ENCODE peak calls at places on chromosomes 12 and 14, in seven cellular contexts. X is left ventricle myocardium inferior, P is transverse colon, Z is neural progenitor cell, F is tibial artery, Q is HCT116, L is MM.1S. T is an unnamed sample. For H3K27me3, the result is how much of the 10 kb centered on the place peaks cover.

GRCh38 chr12:84803661-84804060 is 108.9 kb downstream of the SLC6A15 start:
- DNase-seq in F (no peak), Q (no peak), P (no peak), L (no peak), Z (no peak), X (no peak), T (no peak)

GRCh38 chr12:34106172-34106571 is 83.9 kb downstream of the ALG10 start:
- DNase-seq in L (no peak), Q (no peak), F (no peak), Z (no peak), P (no peak), X (no peak), T (no peak)

GRCh38 chr14:86334355-86334754 is 804.4 kb downstream of the FLRT2 start:
- DNase-seq in F (no peak), P (no peak), Q (no peak), L (no peak), Z (no peak), X (no peak), T (no peak)

GRCh38 chr12:57517187-57517586 is 3.1 kb downstream of the DDIT3 start:
- DNase-seq in Q (no peak), X (no peak), F (no peak), P (no peak), L (no peak), Z (no peak), T (no peak)

GRCh38 chr12:18868673-18869072 is 130.8 kb downstream of the CAPZA3 start:
- DNase-seq in P (no peak), Q (no peak), L (no peak), F (no peak), X (no peak), Z (no peak), T (no peak)

GRCh38 chr12:28780096-28780495 is 369.0 kb upstream of the FAR2 start:
- DNase-seq in F (no peak), L (no peak), P (peak), Q (no peak), Z (no peak), X (no peak), T (peak)

GRCh38 chr12:47277972-47278448 is 198.3 kb upstream of the AMIGO2 start:
- DNase-seq in L (no peak), P (no peak), Q (peak), F (no peak), Z (no peak), X (no peak), T (peak)

GRCh38 chr12:56462565-56462964 is 5.8 kb upstream of the SPRYD4 start:
- DNase-seq in Q (no peak), P (no peak), F (no peak), Z (peak), X (no peak), L (no peak), T (no peak)

GRCh38 chr12:24856541-24856940 is 92.4 kb downstream of the BCAT1 start:
- DNase-seq in F (no peak), P (no peak), Q (no peak), L (no peak), Z (no peak), X (no peak), T (no peak)

GRCh38 chr12:24860546-24860945 is 88.4 kb downstream of the BCAT1 start:
- DNase-seq in P (no peak), Q (no peak), Z (no peak), X (no peak), F (no peak), L (no peak), T (no peak)

GRCh38 chr12:24864796-24865125 is 84.1 kb downstream of the BCAT1 start:
- DNase-seq in Z (no peak), L (no peak), F (no peak), P (no peak), Q (no peak), X (no peak), T (peak)

GRCh38 chr12:24861751-24862575 is 86.9 kb downstream of the BCAT1 start:
- DNase-seq in Q (no peak), P (peak), F (no peak), X (no peak), Z (no peak), L (peak), T (peak)
- H3K4me3 ChIP-seq in Q (no peak), P (no peak), F (no peak), X (no peak), Z (no peak), L (no peak), T (no peak)

DNA sequence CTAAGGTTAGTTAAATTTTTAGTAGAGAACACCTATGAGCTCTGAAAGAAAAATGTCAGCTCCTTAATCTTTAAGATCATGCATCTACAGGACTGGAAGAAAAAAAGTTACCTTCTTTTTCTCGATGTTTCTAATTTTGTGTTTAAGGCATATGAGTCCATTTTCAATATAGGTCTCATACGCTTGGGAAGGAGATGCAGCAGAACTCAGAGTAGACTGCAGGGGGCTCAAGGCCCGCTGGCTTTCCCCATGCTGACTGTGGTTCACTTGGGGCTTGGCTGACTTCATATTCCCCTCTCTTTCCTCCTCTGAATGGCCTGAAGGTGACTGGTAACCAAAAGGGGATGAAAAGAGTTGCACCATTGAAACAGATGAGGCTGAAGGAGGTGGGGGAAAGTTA is 1.5 kb downstream of the CAPRIN2 start:
- DNase-seq in X (no peak), P (no peak), Z (peak), L (peak), Q (no peak), F (no peak), T (no peak)
- TF ChIP-seq CTCF in X (peak), P (no peak), Z (peak), L (peak), Q (peak), F (peak), T (peak)

DNA sequence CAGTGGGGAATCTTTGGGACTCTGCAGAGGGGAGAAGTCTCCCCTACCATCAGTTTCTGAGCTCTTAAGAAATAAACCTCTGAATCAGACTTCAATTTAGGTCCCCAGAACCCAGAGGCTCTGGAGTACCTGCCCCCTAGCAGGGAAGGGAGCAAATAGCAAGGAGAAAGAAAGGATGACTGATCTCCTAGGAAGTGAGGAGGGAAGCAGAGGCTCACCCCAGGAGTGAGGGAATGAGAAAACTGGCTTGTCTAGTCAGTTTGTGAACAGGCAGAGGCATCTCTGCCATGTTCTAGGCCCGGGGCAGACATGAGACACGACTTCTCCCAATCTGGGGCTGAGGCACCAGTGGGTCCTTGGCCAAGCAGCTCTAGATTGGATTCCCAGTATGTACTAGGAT is 24.3 kb upstream of the SMUG1 start:
- DNase-seq in Z (no peak), P (no peak), X (no peak), L (no peak), Q (no peak), F (no peak), T (no peak)
- H3K27me3 ChIP-seq in Z (half or more), P (half or more), X (half or more), L (half or more), Q (under half), F (under half), T (under half)

GRCh38 chr12:124435806-124436345 is 131.5 kb downstream of the NCOR2 start:
- DNase-seq in X (no peak), Q (no peak), L (no peak), P (no peak), Z (no peak), F (no peak), T (no peak)
- H3K4me3 ChIP-seq in X (no peak), Q (no peak), L (no peak), P (no peak), Z (no peak), F (no peak), T (no peak)

GRCh38 chr12:107126688-107127481 is 33.5 kb upstream of the CRY1 start:
- DNase-seq in X (no peak), F (no peak), P (no peak), Q (peak), Z (no peak), L (no peak), T (no peak)
- TF ChIP-seq CTCF in X (no peak), F (no peak), P (no peak), Q (peak), Z (peak), L (peak), T (peak)

GRCh38 chr14:77107228-77107627 is 9.2 kb downstream of the CIPC start:
- DNase-seq in X (peak), Z (no peak), L (no peak), F (no peak), P (no peak), Q (no peak), T (no peak)

GRCh38 chr14:77109656-77110055 is 11.6 kb downstream of the CIPC start:
- DNase-seq in L (no peak), X (no peak), Q (no peak), P (no peak), F (no peak), Z (no peak), T (no peak)

GRCh38 chr14:77111021-77111420 is 13.0 kb downstream of the CIPC start:
- DNase-seq in X (no peak), Z (peak), P (no peak), F (no peak), Q (no peak), L (no peak), T (no peak)

GRCh38 chr14:77108753-77109152 is 10.7 kb downstream of the CIPC start:
- DNase-seq in Q (no peak), F (no peak), P (no peak), Z (no peak), L (no peak), X (no peak), T (no peak)

GRCh38 chr14:77110286-77110685 is 12.2 kb downstream of the CIPC start:
- DNase-seq in Z (no peak), F (no peak), P (no peak), L (no peak), X (no peak), Q (no peak), T (no peak)
- H3K27me3 ChIP-seq in Z (under half), F (under half), P (under half), L (under half), X (under half), Q (under half), T (under half)

GRCh38 chr12:69243099-69244084 is 4.0 kb downstream of the CPSF6 start:
- DNase-seq in Q (no peak), Z (no peak), L (peak), F (no peak), X (no peak), P (no peak), T (no peak)
- H3K4me3 ChIP-seq in Q (no peak), Z (peak), L (peak), F (no peak), X (peak), P (no peak), T (no peak)